ENCODE peak calls at places on chromosomes 16 and 17, in ten cellular contexts. H, E, P, M, Q, W, O, Z, U and J are unnamed samples. For H3K36me3, the result is how much of the 10 kb centered on the place peaks cover.

GRCh38 chr17:60577147-60577925 is 22.7 kb upstream of the PPM1D start:
- DNase-seq in W (peak), Q (no peak), E (no peak), Z (no peak), H (no peak), U (no peak), O (no peak), M (no peak), P (peak), J (no peak)

GRCh38 chr16:69311533-69312388 is 611 bp downstream of the VPS4A start:
- DNase-seq in H (no peak), M (peak), Q (peak), W (peak), E (peak), Z (no peak), P (peak), U (no peak), O (no peak), J (no peak)

GRCh38 chr16:48409839-48410610 is 24.8 kb upstream of the SIAH1 start:
- DNase-seq in Q (no peak), Z (no peak), P (no peak), E (no peak), W (no peak), M (no peak), U (no peak), H (no peak), O (no peak), J (no peak)

GRCh38 chr16:23823475-23824407 is 12.0 kb upstream of the PRKCB start:
- DNase-seq in Z (no peak), W (no peak), P (no peak), M (peak), Q (no peak), O (no peak), U (no peak), E (no peak), H (no peak), J (no peak)

GRCh38 chr16:2980227-2981176 is at the start of gene PKMYT1:
- DNase-seq in Q (peak), U (no peak), H (no peak), Z (peak), M (peak), P (peak), O (peak), W (peak), E (peak), J (peak)

GRCh38 chr17:21419299-21420239 is 43.4 kb downstream of the KCNJ12 start:
- DNase-seq in H (no peak), Z (peak), M (peak), Q (no peak), E (peak), U (no peak), O (no peak), P (no peak), W (peak), J (no peak)

GRCh38 chr17:77499699-77500435 is 359.1 kb downstream of the SEC14L1 start:
- DNase-seq in Q (no peak), O (no peak), M (no peak), Z (no peak), W (peak), E (no peak), H (no peak), U (no peak), P (no peak), J (peak)

GRCh38 chr16:10156111-10156510 is 26.1 kb downstream of the GRIN2A start:
- DNase-seq in E (no peak), M (no peak), Z (no peak), Q (no peak), H (no peak), O (no peak), P (no peak), U (no peak), W (no peak), J (no peak)

GRCh38 chr17:80727409-80727755 is 182.7 kb downstream of the RPTOR start:
- DNase-seq in E (no peak), P (no peak), U (no peak), M (no peak), Z (no peak), H (no peak), O (no peak), W (no peak), Q (no peak), J (no peak)

GRCh38 chr17:56598471-56598870 is 5.0 kb downstream of the NOG start:
- DNase-seq in W (no peak), E (no peak), U (no peak), P (no peak), O (no peak), M (peak), H (no peak), Q (no peak), Z (no peak), J (no peak)

GRCh38 chr17:12067425-12067824 is 46.7 kb downstream of the MAP2K4 start:
- DNase-seq in O (no peak), E (no peak), Z (no peak), H (no peak), W (no peak), P (no peak), M (no peak), U (no peak), Q (no peak), J (no peak)

GRCh38 chr16:11595908-11596504 is 9.3 kb upstream of the LITAF start:
- DNase-seq in W (peak), P (no peak), E (no peak), O (no peak), H (no peak), U (no peak), M (no peak), Z (no peak), Q (no peak), J (no peak)

GRCh38 chr17:1753767-1754429 is 8.0 kb upstream of the SERPINF1 start:
- DNase-seq in H (no peak), Z (no peak), O (no peak), U (no peak), E (no peak), Q (no peak), P (no peak), M (no peak), W (peak), J (no peak)

GRCh38 chr16:87252269-87252970 is 64.8 kb downstream of the C16orf95 start:
- DNase-seq in W (no peak), M (no peak), O (no peak), Q (no peak), Z (no peak), E (no peak), H (no peak), U (no peak), P (no peak), J (no peak)

GRCh38 chr17:5661486-5662125 is 77.3 kb upstream of the NLRP1 start:
- DNase-seq in Q (no peak), O (no peak), M (peak), H (no peak), U (no peak), E (no peak), Z (no peak), P (no peak), W (peak), J (no peak)

GRCh38 chr17:74118504-74118903 is 85.0 kb upstream of the RPL38 start:
- DNase-seq in P (no peak), M (peak), H (no peak), U (no peak), E (no peak), O (no peak), Q (peak), Z (no peak), W (peak), J (no peak)

GRCh38 chr16:19289805-19290490 is 4.4 kb downstream of the CLEC19A start:
- DNase-seq in U (no peak), H (no peak), W (peak), M (peak), E (no peak), P (no peak), Z (no peak), O (no peak), Q (peak), J (no peak)

GRCh38 chr16:69867796-69868565 is 83.2 kb upstream of the CLEC18A start:
- DNase-seq in U (no peak), W (no peak), P (no peak), Q (no peak), Z (no peak), O (no peak), H (no peak), M (no peak), E (no peak), J (no peak)

GRCh38 chr16:11734025-11734652 is 8.5 kb downstream of the TXNDC11 start:
- DNase-seq in U (no peak), P (no peak), H (no peak), W (no peak), O (peak), Z (no peak), E (peak), Q (no peak), M (no peak), J (no peak)

GRCh38 chr17:73650147-73650546 is 5.9 kb upstream of the SDK2 start:
- DNase-seq in U (no peak), M (peak), W (peak), P (no peak), Q (no peak), Z (no peak), H (no peak), E (peak), O (no peak), J (no peak)

GRCh38 chr16:19601083-19601976 is 45.8 kb downstream of the VPS35L start:
- DNase-seq in Z (peak), U (no peak), P (peak), W (peak), M (peak), O (no peak), Q (peak), H (no peak), E (peak), J (no peak)

GRCh38 chr17:57697891-57698708 is 47.0 kb downstream of the CCDC182 start:
- DNase-seq in M (peak), U (no peak), W (no peak), P (no peak), H (no peak), Z (no peak), Q (no peak), O (no peak), E (no peak), J (no peak)

GRCh38 chr17:82120148-82120547 is 22.1 kb upstream of the FASN start:
- DNase-seq in Q (no peak), P (no peak), W (peak), H (no peak), U (no peak), O (no peak), M (no peak), E (no peak), Z (no peak), J (no peak)

GRCh38 chr16:8955828-8956227 is 7.9 kb downstream of the USP7 start:
- DNase-seq in Z (no peak), W (no peak), P (no peak), E (no peak), U (no peak), M (peak), H (no peak), Q (no peak), O (no peak), J (no peak)

GRCh38 chr17:7883781-7884386 is 4.7 kb upstream of the CHD3 start:
- DNase-seq in Q (no peak), M (no peak), H (no peak), P (no peak), Z (peak), W (no peak), U (no peak), O (no peak), E (peak), J (no peak)

GRCh38 chr16:2776500-2777139 is 460 bp downstream of the ELOB start:
- DNase-seq in U (no peak), P (no peak), Q (peak), O (peak), M (peak), Z (peak), H (no peak), E (peak), W (no peak), J (peak)

GRCh38 chr17:65495255-65496060 is 66.0 kb downstream of the AXIN2 start:
- DNase-seq in H (no peak), U (no peak), M (peak), Z (no peak), W (peak), E (no peak), Q (peak), P (no peak), O (no peak), J (no peak)

DNA sequence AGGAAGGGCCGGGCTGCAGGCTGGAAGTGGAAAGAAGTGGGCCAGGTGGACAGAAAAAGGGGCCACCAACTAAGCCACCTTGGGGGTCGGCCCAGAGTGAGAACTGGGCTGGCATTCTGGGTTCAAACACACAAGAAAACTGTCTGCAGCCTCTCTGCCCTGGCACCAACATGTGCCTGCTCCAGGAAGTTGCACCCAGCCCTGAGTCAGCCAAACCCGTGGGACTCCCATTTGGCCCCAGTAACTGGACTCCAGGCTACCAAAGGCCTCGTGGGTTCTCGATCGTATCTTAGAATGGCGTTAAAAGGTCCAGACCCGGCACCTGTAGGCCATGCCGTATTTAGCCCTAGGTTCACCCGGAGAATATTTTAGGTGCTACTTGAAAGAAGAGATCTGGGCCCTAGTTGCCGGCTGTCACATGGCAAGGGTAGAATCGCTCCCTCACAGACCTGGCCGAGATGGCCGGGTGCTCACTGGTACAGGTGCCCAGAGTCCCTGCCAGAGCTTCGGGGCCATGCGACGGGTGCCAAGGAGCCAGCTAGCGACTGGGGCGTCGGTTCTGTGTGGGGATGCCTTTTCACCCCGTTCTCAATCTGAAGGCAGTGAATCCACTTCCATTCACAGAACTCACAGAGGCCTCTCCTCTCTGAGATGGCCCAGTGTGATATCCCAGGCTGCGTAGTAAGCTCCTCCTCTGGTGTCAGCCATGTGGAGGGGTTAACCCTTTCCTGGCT is 236.7 kb downstream of the MRTFB start:
- DNase-seq in M (peak), Q (no peak), P (peak), E (peak), O (no peak), U (no peak), H (no peak), Z (no peak), W (no peak), J (no peak)
- H3K36me3 ChIP-seq in M (under half), Q (under half), P (under half), E (under half), O (under half), U (under half), H (under half), Z (under half), W (under half), J (under half)

GRCh38 chr17:44738214-44738906 is 20.4 kb upstream of the ADAM11 start:
- DNase-seq in H (no peak), P (no peak), E (no peak), Z (no peak), M (no peak), Q (no peak), W (no peak), O (no peak), U (no peak), J (no peak)
- H3K36me3 ChIP-seq in H (under half), P (under half), E (under half), Z (under half), M (under half), Q (half or more), W (under half), O (under half), U (under half), J (under half)

GRCh38 chr16:50553731-50554360 is 5.7 kb downstream of the NKD1 start:
- DNase-seq in Q (no peak), H (no peak), Z (no peak), U (no peak), O (no peak), E (no peak), P (no peak), W (no peak), M (no peak), J (no peak)

GRCh38 chr16:50557046-50557445 is 8.8 kb downstream of the NKD1 start:
- DNase-seq in M (no peak), P (no peak), E (no peak), U (no peak), H (no peak), Q (no peak), W (no peak), Z (no peak), O (no peak), J (no peak)

GRCh38 chr16:50558913-50559312 is 10.7 kb downstream of the NKD1 start:
- DNase-seq in W (no peak), M (no peak), Q (no peak), H (no peak), Z (no peak), U (no peak), P (no peak), O (no peak), E (no peak), J (no peak)

GRCh38 chr16:50555269-50555875 is 7.2 kb downstream of the NKD1 start:
- DNase-seq in M (no peak), Q (no peak), W (no peak), U (no peak), H (no peak), O (no peak), P (no peak), Z (no peak), E (no peak), J (no peak)

DNA sequence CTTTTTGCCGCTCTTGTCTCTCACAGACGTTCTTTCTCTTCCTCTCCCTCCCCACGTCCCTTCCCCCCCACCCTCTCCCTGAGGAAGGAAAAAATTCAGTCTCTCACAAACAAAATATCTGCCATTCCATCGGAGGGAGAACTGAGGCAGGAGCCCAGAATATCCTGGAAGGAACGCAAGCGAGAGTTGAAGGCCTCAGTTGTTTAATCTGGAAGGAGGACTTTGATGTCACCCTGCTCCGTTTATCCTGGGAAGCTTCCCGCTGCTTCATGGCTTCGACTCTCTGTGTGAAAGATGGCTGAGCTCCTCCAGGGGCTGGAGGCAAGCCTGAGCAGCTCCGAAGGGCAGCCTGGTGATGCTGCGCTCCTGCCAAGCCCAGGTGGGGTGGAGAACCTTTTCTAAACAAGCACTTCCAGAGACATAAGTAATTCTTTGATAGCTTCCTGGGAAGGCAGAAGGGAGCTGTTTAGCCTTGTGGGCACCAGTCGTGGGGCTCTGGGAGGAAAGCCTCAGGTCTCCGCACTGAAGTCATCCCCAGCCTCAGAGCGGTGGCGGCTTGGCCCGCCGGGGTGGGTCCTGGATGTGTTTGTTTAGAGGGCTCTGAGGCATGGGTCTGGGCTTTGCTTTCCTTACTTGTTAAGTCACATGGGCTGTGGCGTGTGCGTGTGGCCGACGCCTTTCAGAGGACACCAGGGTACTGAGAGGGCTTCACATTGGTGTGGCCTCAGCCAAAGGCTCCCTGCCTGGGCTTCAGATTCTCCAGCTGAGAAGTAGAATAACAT is 7.9 kb downstream of the NKD1 start:
- DNase-seq in H (no peak), O (no peak), M (no peak), Q (no peak), Z (no peak), U (no peak), P (no peak), E (no peak), W (no peak), J (no peak)
- H3K36me3 ChIP-seq in H (under half), O (under half), M (under half), Q (under half), Z (under half), U (under half), P (under half), E (under half), W (under half), J (under half)

GRCh38 chr17:15999974-16000827 is 577 bp downstream of the TTC19 start:
- DNase-seq in H (no peak), Q (no peak), E (peak), W (peak), M (peak), U (no peak), O (peak), Z (no peak), P (no peak), J (peak)
- H3K36me3 ChIP-seq in H (under half), Q (under half), E (half or more), W (under half), M (under half), U (under half), O (under half), Z (under half), P (under half), J (under half)